ENCODE peak calls at places on chromosomes 1 and 21, in ten cellular contexts. D is spleen, X is body of pancreas, Y is ovary, L is lower leg skin, Q is Peyer's patch, W is tibial nerve, N is endothelial cell of umbilical vein, R is transverse colon, F is breast epithelium. H is an unnamed sample.

GRCh38 chr1:169287280-169287679 is 80.3 kb downstream of the NME7 start:
- DNase-seq in D (no peak), N (no peak), Q (no peak), F (no peak), W (no peak), X (no peak), Y (no peak), R (no peak), L (no peak), H (no peak)

GRCh38 chr21:41950941-41951408 is 2.8 kb downstream of the C2CD2 start:
- DNase-seq in X (no peak), L (no peak), Y (no peak), F (no peak), D (peak), W (no peak), Q (peak), N (no peak), R (no peak), H (no peak)

GRCh38 chr1:68542586-68542985 is 45.7 kb upstream of the DEPDC1 start:
- DNase-seq in L (no peak), X (no peak), R (no peak), N (peak), Q (no peak), F (no peak), Y (no peak), D (no peak), W (no peak), H (no peak)

GRCh38 chr1:59669752-59670312 is 144.9 kb upstream of the HOOK1 start:
- DNase-seq in W (peak), Y (peak), Q (no peak), F (peak), D (no peak), R (no peak), N (no peak), X (peak), L (no peak), H (no peak)

GRCh38 chr1:217135569-217135915 is 412.3 kb upstream of the ESRRG start:
- DNase-seq in F (no peak), N (no peak), X (no peak), R (no peak), D (no peak), L (no peak), W (no peak), Q (no peak), Y (no peak), H (no peak)

GRCh38 chr1:110341872-110342331 is 2.7 kb downstream of the RBM15 start:
- DNase-seq in L (no peak), F (no peak), N (no peak), W (no peak), Y (no peak), Q (no peak), X (no peak), D (no peak), R (no peak), H (no peak)

GRCh38 chr1:20834780-20835179 is 47.7 kb upstream of the HP1BP3 start:
- DNase-seq in N (no peak), W (no peak), R (no peak), X (no peak), D (no peak), L (no peak), F (no peak), Q (no peak), Y (no peak), H (no peak)

GRCh38 chr1:235996048-235996785 is 68.7 kb downstream of the NID1 start:
- DNase-seq in L (no peak), Q (no peak), Y (no peak), R (no peak), F (no peak), D (no peak), X (no peak), W (no peak), N (no peak), H (no peak)

GRCh38 chr1:180791806-180792205 is 120.9 kb upstream of the KIAA1614 start:
- DNase-seq in Y (no peak), Q (no peak), X (no peak), D (no peak), L (no peak), R (no peak), N (peak), F (no peak), W (no peak), H (no peak)

GRCh38 chr1:65407875-65408274 is 12.6 kb upstream of the LEPR start:
- DNase-seq in L (no peak), N (no peak), R (no peak), D (no peak), Y (no peak), Q (no peak), X (no peak), F (no peak), W (no peak), H (no peak)

GRCh38 chr1:30904191-30904961 is 4.2 kb downstream of the SDC3 start:
- DNase-seq in F (no peak), N (no peak), L (no peak), Q (peak), X (no peak), R (no peak), Y (no peak), D (peak), W (no peak), H (no peak)

GRCh38 chr21:17925000-17925610 is 105.9 kb upstream of the C21orf91 start:
- DNase-seq in F (no peak), Y (peak), L (peak), W (peak), N (peak), X (peak), D (no peak), Q (no peak), R (peak), H (no peak)

GRCh38 chr1:59113876-59114457 is 182.9 kb upstream of the FGGY start:
- DNase-seq in Q (no peak), W (no peak), L (no peak), N (no peak), X (no peak), R (no peak), D (no peak), F (no peak), Y (no peak), H (no peak)

GRCh38 chr1:51139474-51139873 is 37.4 kb downstream of the C1orf185 start:
- DNase-seq in Y (no peak), W (no peak), X (no peak), L (no peak), D (no peak), F (no peak), R (no peak), Q (no peak), N (peak), H (no peak)
- TF ChIP-seq CTCF in Y (no peak), W (no peak), X (no peak), L (no peak), D (no peak), F (no peak), R (no peak), Q (no peak), N (peak), H (no peak)

DNA sequence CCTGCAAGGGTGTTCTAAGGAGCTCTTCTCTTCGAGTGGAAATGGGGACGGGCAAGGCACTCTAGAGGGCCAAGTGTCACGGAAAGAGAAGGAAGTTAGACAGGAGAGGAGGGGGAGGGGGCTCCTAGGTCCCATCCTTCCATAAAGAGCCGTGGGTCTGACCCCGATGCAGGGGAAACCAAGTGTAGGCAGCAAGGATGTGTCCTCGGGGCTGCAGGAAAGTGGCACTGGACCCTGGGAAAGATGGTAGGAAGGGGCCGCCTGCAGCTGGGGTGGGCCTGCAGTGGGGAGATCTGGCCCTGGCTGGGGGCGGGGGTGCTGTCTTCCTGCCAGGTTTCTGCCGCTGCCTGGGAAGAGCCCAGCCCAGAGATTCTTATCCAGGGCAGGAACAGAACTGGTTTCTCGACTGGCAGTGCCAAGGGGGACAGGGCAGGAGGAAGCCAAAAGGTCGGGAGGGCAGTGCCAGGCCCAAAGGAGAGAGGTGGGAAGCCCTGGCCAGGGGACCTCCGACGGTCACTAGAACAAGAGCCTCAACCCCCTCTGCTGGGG is 12.9 kb downstream of the CRABP2 start:
- DNase-seq in N (no peak), X (peak), R (no peak), L (no peak), D (no peak), W (no peak), Y (no peak), Q (peak), F (peak), H (no peak)
- H3K4me3 ChIP-seq in N (no peak), X (no peak), R (no peak), L (no peak), D (no peak), W (no peak), Y (no peak), Q (no peak), F (peak), H (no peak)

GRCh38 chr1:246155923-246156322 is 351.2 kb downstream of the SMYD3 start:
- DNase-seq in X (no peak), R (no peak), F (no peak), W (no peak), Y (no peak), D (no peak), N (peak), L (no peak), Q (no peak), H (no peak)
- TF ChIP-seq POLR2A in X (no peak), R (no peak), F (no peak), W (no peak), Y (no peak), D (no peak), N (no peak), L (no peak), Q (no peak), H (no peak)

DNA sequence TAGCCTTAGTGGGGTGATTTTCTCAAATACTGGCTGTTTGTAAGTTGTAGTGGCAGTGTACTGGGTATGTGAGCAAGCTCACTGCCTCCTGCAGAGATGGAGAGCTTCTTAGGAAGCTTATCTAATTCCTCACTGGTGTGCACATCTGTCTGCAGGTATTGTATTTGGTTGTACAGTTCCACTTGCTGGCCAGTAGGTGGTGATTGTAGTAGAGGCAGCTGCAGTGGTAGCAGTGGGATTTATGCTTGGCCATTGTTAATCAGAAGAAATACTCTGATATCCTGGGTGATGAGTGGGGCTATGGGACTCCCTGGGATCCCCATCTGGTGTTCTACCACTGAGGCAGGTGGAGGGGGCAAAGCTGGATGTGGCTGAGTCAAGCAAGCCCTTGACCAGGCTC is 276.1 kb upstream of the SPAG17 start:
- DNase-seq in R (no peak), Y (no peak), X (no peak), D (no peak), F (no peak), Q (no peak), W (no peak), N (no peak), L (no peak), H (no peak)
- TF ChIP-seq CTCF in R (no peak), Y (no peak), X (no peak), D (no peak), F (no peak), Q (no peak), W (no peak), N (no peak), L (no peak), H (no peak)

GRCh38 chr1:52366517-52366827 is 467 bp upstream of the CC2D1B start:
- DNase-seq in D (no peak), L (no peak), Y (no peak), Q (no peak), N (no peak), X (no peak), R (no peak), F (no peak), W (no peak), H (no peak)

GRCh38 chr1:52365746-52366516 is at the start of gene CC2D1B:
- DNase-seq in W (peak), Y (peak), L (peak), R (peak), D (peak), Q (peak), N (peak), X (peak), F (peak), H (no peak)

GRCh38 chr1:52365091-52365745 is 787 bp downstream of the CC2D1B start:
- DNase-seq in Y (peak), F (peak), Q (peak), R (peak), X (peak), W (peak), N (peak), L (peak), D (peak), H (no peak)

GRCh38 chr1:52367272-52367671 is 1.3 kb upstream of the CC2D1B start:
- DNase-seq in Q (no peak), L (peak), D (no peak), X (no peak), F (no peak), R (no peak), W (no peak), N (no peak), Y (no peak), H (no peak)

DNA sequence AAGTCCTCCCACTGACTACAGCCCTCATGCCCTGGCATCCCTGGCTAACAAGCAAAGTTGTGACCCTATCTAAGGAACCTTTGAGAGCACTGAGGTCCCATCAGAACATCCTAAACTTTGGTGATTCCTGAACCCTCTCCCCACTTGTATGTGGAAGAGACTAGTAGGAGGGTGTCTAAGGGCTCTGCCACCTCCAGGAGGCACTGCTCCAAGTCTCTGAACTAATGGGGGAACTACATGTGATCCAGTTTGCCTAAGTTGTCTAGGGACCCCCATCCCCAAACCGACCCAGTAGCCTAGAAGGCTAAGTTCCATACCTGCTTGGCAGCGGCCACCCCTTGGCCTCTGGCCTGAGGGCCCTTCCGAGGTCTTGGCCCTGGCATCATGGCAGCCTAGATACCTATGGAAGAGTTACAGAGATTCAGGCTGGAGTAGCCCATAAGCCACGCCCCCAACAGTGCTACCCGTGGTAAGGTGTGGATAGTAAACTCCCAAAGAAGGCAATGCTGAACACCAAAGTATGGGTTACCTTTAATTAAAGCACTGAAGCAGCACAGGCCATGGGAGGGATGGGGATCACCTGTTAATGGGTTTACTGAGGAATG is 1.7 kb downstream of the CC2D1B start:
- DNase-seq in F (no peak), N (no peak), D (no peak), Q (no peak), Y (peak), R (no peak), X (no peak), L (peak), W (no peak), H (no peak)
- H3K4me3 ChIP-seq in F (peak), N (no peak), D (no peak), Q (no peak), Y (no peak), R (no peak), X (no peak), L (no peak), W (no peak), H (no peak)

GRCh38 chr1:93585059-93585966 is 96.3 kb downstream of the BCAR3 start:
- DNase-seq in D (peak), R (peak), F (peak), X (peak), W (no peak), Y (peak), N (no peak), Q (peak), L (peak), H (no peak)
- TF ChIP-seq POLR2A in D (no peak), R (peak), F (no peak), X (peak), W (no peak), Y (no peak), N (no peak), Q (peak), L (no peak), H (no peak)

H was measured in vagina.